ENCODE peak calls at places on chromosomes 4 and X, in five cellular contexts. One of them, this sample, is unnamed.

GRCh38 chrX:1500701-1501624 is 36.0 kb downstream of the P2RY8 start:
- DNase-seq in cardiac muscle cell: no peak
- DNase-seq in MM.1S: peak
- DNase-seq in ovary: no peak
- DNase-seq in left ventricle myocardium inferior: no peak
- DNase-seq in this sample: no peak

GRCh38 chr4:156560701-156561100 is 410.9 kb downstream of the PDGFC start:
- DNase-seq in cardiac muscle cell: no peak
- DNase-seq in MM.1S: no peak
- DNase-seq in ovary: no peak
- DNase-seq in left ventricle myocardium inferior: no peak
- DNase-seq in this sample: no peak

GRCh38 chr4:128660361-128660964 is 149.0 kb upstream of the JADE1 start:
- DNase-seq in cardiac muscle cell: peak
- DNase-seq in MM.1S: no peak
- DNase-seq in ovary: no peak
- DNase-seq in left ventricle myocardium inferior: no peak
- DNase-seq in this sample: no peak

GRCh38 chr4:20544645-20545044 is 155.6 kb upstream of the PACRGL start:
- DNase-seq in cardiac muscle cell: peak
- DNase-seq in MM.1S: peak
- DNase-seq in ovary: no peak
- DNase-seq in left ventricle myocardium inferior: no peak
- DNase-seq in this sample: no peak

GRCh38 chr4:176981074-176981473 is 188.4 kb upstream of the VEGFC start:
- DNase-seq in cardiac muscle cell: no peak
- DNase-seq in MM.1S: no peak
- DNase-seq in ovary: no peak
- DNase-seq in left ventricle myocardium inferior: no peak
- DNase-seq in this sample: no peak

GRCh38 chr4:25236971-25237370 is 3.1 kb downstream of the PI4K2B start:
- DNase-seq in cardiac muscle cell: peak
- DNase-seq in MM.1S: no peak
- DNase-seq in ovary: no peak
- DNase-seq in left ventricle myocardium inferior: no peak
- DNase-seq in this sample: no peak

GRCh38 chrX:30612250-30612655 is 34.7 kb upstream of the TASL start:
- DNase-seq in cardiac muscle cell: no peak
- DNase-seq in MM.1S: no peak
- DNase-seq in ovary: no peak
- DNase-seq in left ventricle myocardium inferior: no peak
- DNase-seq in this sample: no peak

GRCh38 chrX:136057567-136057966 is 72.3 kb downstream of the SLC9A6 start:
- DNase-seq in cardiac muscle cell: no peak
- DNase-seq in MM.1S: no peak
- DNase-seq in ovary: no peak
- DNase-seq in left ventricle myocardium inferior: no peak
- DNase-seq in this sample: no peak

GRCh38 chr4:54277691-54278090 is 48.6 kb downstream of the PDGFRA start:
- DNase-seq in cardiac muscle cell: peak
- DNase-seq in MM.1S: no peak
- DNase-seq in ovary: no peak
- DNase-seq in left ventricle myocardium inferior: no peak
- DNase-seq in this sample: no peak

GRCh38 chr4:45004847-45005565 is 278.6 kb upstream of the GNPDA2 start:
- DNase-seq in cardiac muscle cell: peak
- DNase-seq in MM.1S: no peak
- DNase-seq in ovary: no peak
- DNase-seq in left ventricle myocardium inferior: no peak
- DNase-seq in this sample: no peak

GRCh38 chr4:186760576-186760975 is 36.9 kb upstream of the FAT1 start:
- DNase-seq in cardiac muscle cell: peak
- DNase-seq in MM.1S: no peak
- DNase-seq in ovary: no peak
- DNase-seq in left ventricle myocardium inferior: no peak
- DNase-seq in this sample: no peak

GRCh38 chr4:2217726-2218125 is 24.2 kb downstream of the HAUS3 start:
- DNase-seq in cardiac muscle cell: peak
- DNase-seq in MM.1S: no peak
- DNase-seq in ovary: no peak
- DNase-seq in left ventricle myocardium inferior: no peak
- DNase-seq in this sample: no peak

GRCh38 chr4:169859366-169860216 is 101.8 kb upstream of the HPF1 start:
- DNase-seq in cardiac muscle cell: no peak
- DNase-seq in MM.1S: no peak
- DNase-seq in ovary: no peak
- DNase-seq in left ventricle myocardium inferior: no peak
- DNase-seq in this sample: no peak

GRCh38 chrX:41481264-41482109 is 34.3 kb downstream of the NYX start:
- DNase-seq in cardiac muscle cell: no peak
- DNase-seq in MM.1S: no peak
- DNase-seq in ovary: no peak
- DNase-seq in left ventricle myocardium inferior: no peak
- DNase-seq in this sample: no peak

GRCh38 chrX:18676470-18676869 is 4.6 kb upstream of the RS1 start:
- DNase-seq in cardiac muscle cell: peak
- DNase-seq in MM.1S: no peak
- DNase-seq in ovary: peak
- DNase-seq in left ventricle myocardium inferior: no peak
- DNase-seq in this sample: no peak

GRCh38 chr4:158170691-158171455 is 2.0 kb downstream of the GASK1B start:
- DNase-seq in cardiac muscle cell: peak
- DNase-seq in MM.1S: no peak
- DNase-seq in ovary: peak
- DNase-seq in left ventricle myocardium inferior: peak
- DNase-seq in this sample: peak
- H3K4me3 ChIP-seq in cardiac muscle cell: peak
- H3K4me3 ChIP-seq in MM.1S: no peak
- H3K4me3 ChIP-seq in ovary: peak
- H3K4me3 ChIP-seq in left ventricle myocardium inferior: peak
- H3K4me3 ChIP-seq in this sample: peak

GRCh38 chr4:119725011-119725410 is 96.4 kb upstream of the PDE5A start:
- DNase-seq in cardiac muscle cell: no peak
- DNase-seq in MM.1S: no peak
- DNase-seq in ovary: no peak
- DNase-seq in left ventricle myocardium inferior: no peak
- DNase-seq in this sample: no peak
- H3K27ac ChIP-seq in cardiac muscle cell: no peak
- H3K27ac ChIP-seq in MM.1S: no peak
- H3K27ac ChIP-seq in ovary: no peak
- H3K27ac ChIP-seq in left ventricle myocardium inferior: no peak
- H3K27ac ChIP-seq in this sample: peak

GRCh38 chr4:12961713-12962112 is 522.4 kb downstream of the RAB28 start:
- DNase-seq in cardiac muscle cell: no peak
- DNase-seq in MM.1S: no peak
- DNase-seq in ovary: no peak
- DNase-seq in left ventricle myocardium inferior: no peak
- DNase-seq in this sample: no peak

GRCh38 chr4:12956026-12956425 is 528.1 kb downstream of the RAB28 start:
- DNase-seq in cardiac muscle cell: no peak
- DNase-seq in MM.1S: no peak
- DNase-seq in ovary: no peak
- DNase-seq in left ventricle myocardium inferior: no peak
- DNase-seq in this sample: no peak

GRCh38 chr4:12957108-12957507 is 527.0 kb downstream of the RAB28 start:
- DNase-seq in cardiac muscle cell: no peak
- DNase-seq in MM.1S: no peak
- DNase-seq in ovary: no peak
- DNase-seq in left ventricle myocardium inferior: no peak
- DNase-seq in this sample: no peak
- H3K4me3 ChIP-seq in cardiac muscle cell: no peak
- H3K4me3 ChIP-seq in MM.1S: no peak
- H3K4me3 ChIP-seq in ovary: no peak
- H3K4me3 ChIP-seq in left ventricle myocardium inferior: no peak
- H3K4me3 ChIP-seq in this sample: no peak

DNA sequence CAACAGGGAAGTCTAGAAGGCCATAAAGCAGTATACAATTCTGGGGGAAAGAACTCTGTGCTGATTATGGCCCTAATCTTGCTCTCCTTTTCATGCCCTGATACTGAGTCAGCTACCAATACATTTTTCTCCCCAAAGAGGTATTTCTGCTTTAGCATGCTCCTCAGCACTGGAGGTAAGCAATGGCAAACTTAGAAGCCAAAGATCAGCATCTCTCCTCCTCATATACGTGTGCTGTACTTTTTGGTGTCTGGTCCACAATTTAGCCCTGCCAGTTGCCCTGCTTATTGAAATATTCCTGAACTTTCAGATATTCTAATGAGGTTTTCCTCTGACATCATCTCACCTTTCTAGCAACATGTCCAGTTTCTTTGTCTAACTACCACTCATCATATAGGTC is 226.2 kb downstream of the FSTL5 start:
- DNase-seq in cardiac muscle cell: no peak
- DNase-seq in MM.1S: no peak
- DNase-seq in ovary: no peak
- DNase-seq in left ventricle myocardium inferior: no peak
- DNase-seq in this sample: no peak
- H3K27ac ChIP-seq in cardiac muscle cell: no peak
- H3K27ac ChIP-seq in MM.1S: no peak
- H3K27ac ChIP-seq in ovary: no peak
- H3K27ac ChIP-seq in left ventricle myocardium inferior: no peak
- H3K27ac ChIP-seq in this sample: no peak

GRCh38 chr4:113293043-113293560 is 243.6 kb downstream of the ANK2 start:
- DNase-seq in cardiac muscle cell: peak
- DNase-seq in MM.1S: no peak
- DNase-seq in ovary: peak
- DNase-seq in left ventricle myocardium inferior: no peak
- DNase-seq in this sample: peak

GRCh38 chr4:113290666-113291065 is 241.2 kb downstream of the ANK2 start:
- DNase-seq in cardiac muscle cell: no peak
- DNase-seq in MM.1S: no peak
- DNase-seq in ovary: no peak
- DNase-seq in left ventricle myocardium inferior: no peak
- DNase-seq in this sample: no peak

GRCh38 chr4:113294910-113295309 is 245.5 kb downstream of the ANK2 start:
- DNase-seq in cardiac muscle cell: no peak
- DNase-seq in MM.1S: no peak
- DNase-seq in ovary: no peak
- DNase-seq in left ventricle myocardium inferior: no peak
- DNase-seq in this sample: no peak

GRCh38 chr4:113292371-113293042 is 243.1 kb downstream of the ANK2 start:
- DNase-seq in cardiac muscle cell: peak
- DNase-seq in MM.1S: no peak
- DNase-seq in ovary: peak
- DNase-seq in left ventricle myocardium inferior: peak
- DNase-seq in this sample: peak

GRCh38 chr4:113293673-113294072 is 244.2 kb downstream of the ANK2 start:
- DNase-seq in cardiac muscle cell: peak
- DNase-seq in MM.1S: no peak
- DNase-seq in ovary: no peak
- DNase-seq in left ventricle myocardium inferior: no peak
- DNase-seq in this sample: no peak
- H3K4me3 ChIP-seq in cardiac muscle cell: no peak
- H3K4me3 ChIP-seq in MM.1S: no peak
- H3K4me3 ChIP-seq in ovary: peak
- H3K4me3 ChIP-seq in left ventricle myocardium inferior: peak
- H3K4me3 ChIP-seq in this sample: peak

GRCh38 chrX:2502668-2503519 is 2.1 kb upstream of the DHRSX start:
- DNase-seq in cardiac muscle cell: peak
- DNase-seq in MM.1S: no peak
- DNase-seq in ovary: peak
- DNase-seq in left ventricle myocardium inferior: no peak
- DNase-seq in this sample: no peak
- H3K27ac ChIP-seq in cardiac muscle cell: peak
- H3K27ac ChIP-seq in MM.1S: no peak
- H3K27ac ChIP-seq in ovary: no peak
- H3K27ac ChIP-seq in left ventricle myocardium inferior: no peak
- H3K27ac ChIP-seq in this sample: no peak

DNA sequence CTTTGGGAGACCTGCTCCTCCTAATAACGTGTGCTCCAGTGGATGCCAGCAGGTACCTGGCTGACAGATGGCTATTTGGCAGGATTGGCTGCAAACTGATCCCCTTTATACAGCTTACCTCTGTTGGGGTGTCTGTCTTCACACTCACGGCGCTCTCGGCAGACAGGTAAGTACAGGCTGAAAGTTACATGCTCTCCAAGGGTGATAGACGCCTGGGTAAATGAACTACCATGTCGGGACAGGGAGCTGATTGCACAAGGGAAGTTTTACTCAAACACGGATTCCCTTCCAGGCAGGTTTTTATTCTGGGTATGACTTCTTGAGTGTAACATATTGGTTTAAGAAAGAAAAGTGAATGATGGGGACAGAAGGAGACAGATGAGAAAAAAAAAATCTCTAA is 836 bp downstream of the GRPR start:
- DNase-seq in cardiac muscle cell: no peak
- DNase-seq in MM.1S: no peak
- DNase-seq in ovary: no peak
- DNase-seq in left ventricle myocardium inferior: no peak
- DNase-seq in this sample: no peak
- H3K4me3 ChIP-seq in cardiac muscle cell: no peak
- H3K4me3 ChIP-seq in MM.1S: no peak
- H3K4me3 ChIP-seq in ovary: no peak
- H3K4me3 ChIP-seq in left ventricle myocardium inferior: no peak
- H3K4me3 ChIP-seq in this sample: no peak

DNA sequence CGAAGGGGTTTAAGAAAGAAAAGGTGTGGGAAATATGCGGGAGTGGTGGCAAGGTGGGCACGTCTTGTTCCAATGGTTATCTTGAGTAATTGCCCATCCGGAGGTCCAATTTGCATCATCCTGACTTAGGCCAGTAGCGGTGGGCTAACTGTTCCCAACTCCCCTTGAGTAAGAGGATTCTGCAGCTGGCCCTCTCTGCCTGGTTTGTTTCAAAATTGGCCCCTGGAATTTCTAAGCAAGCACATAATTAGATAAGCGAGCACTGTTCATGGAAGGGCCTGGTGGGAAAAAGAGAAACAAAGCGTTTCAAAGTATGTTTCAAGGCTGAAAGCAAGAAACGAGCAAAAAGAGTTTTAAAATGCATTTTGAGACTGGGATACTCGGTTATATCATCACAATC is 198.2 kb downstream of the CEP135 start:
- DNase-seq in cardiac muscle cell: no peak
- DNase-seq in MM.1S: no peak
- DNase-seq in ovary: no peak
- DNase-seq in left ventricle myocardium inferior: no peak
- DNase-seq in this sample: no peak
- H3K27ac ChIP-seq in cardiac muscle cell: no peak
- H3K27ac ChIP-seq in MM.1S: no peak
- H3K27ac ChIP-seq in ovary: no peak
- H3K27ac ChIP-seq in left ventricle myocardium inferior: no peak
- H3K27ac ChIP-seq in this sample: no peak

GRCh38 chr4:48340905-48341775 is at the start of gene SLAIN2:
- DNase-seq in cardiac muscle cell: peak
- DNase-seq in MM.1S: peak
- DNase-seq in ovary: peak
- DNase-seq in left ventricle myocardium inferior: peak
- DNase-seq in this sample: peak

GRCh38 chr4:48343035-48343434 is 1.7 kb downstream of the SLAIN2 start:
- DNase-seq in cardiac muscle cell: no peak
- DNase-seq in MM.1S: no peak
- DNase-seq in ovary: no peak
- DNase-seq in left ventricle myocardium inferior: no peak
- DNase-seq in this sample: no peak

GRCh38 chr4:48343531-48343930 is 2.2 kb downstream of the SLAIN2 start:
- DNase-seq in cardiac muscle cell: peak
- DNase-seq in MM.1S: no peak
- DNase-seq in ovary: no peak
- DNase-seq in left ventricle myocardium inferior: no peak
- DNase-seq in this sample: no peak

GRCh38 chr4:48342559-48342878 is 1.2 kb downstream of the SLAIN2 start:
- DNase-seq in cardiac muscle cell: no peak
- DNase-seq in MM.1S: peak
- DNase-seq in ovary: no peak
- DNase-seq in left ventricle myocardium inferior: no peak
- DNase-seq in this sample: no peak

GRCh38 chr4:48341776-48342558 is 638 bp downstream of the SLAIN2 start:
- DNase-seq in cardiac muscle cell: peak
- DNase-seq in MM.1S: peak
- DNase-seq in ovary: peak
- DNase-seq in left ventricle myocardium inferior: peak
- DNase-seq in this sample: peak
- H3K4me3 ChIP-seq in cardiac muscle cell: peak
- H3K4me3 ChIP-seq in MM.1S: peak
- H3K4me3 ChIP-seq in ovary: peak
- H3K4me3 ChIP-seq in left ventricle myocardium inferior: peak
- H3K4me3 ChIP-seq in this sample: peak